ENCODE peak calls at places on chromosomes 16 and 17, in five cellular contexts. V, G, Y, T and E are unnamed samples.

GRCh38 chr17:19321481-19322128 is 40.9 kb downstream of the B9D1 start:
- DNase-seq in G (peak; percentile 28), Y (no peak), T (peak; percentile 17), V (no peak), E (no peak)

GRCh38 chr17:50662632-50663225 is 28.0 kb downstream of the ABCC3 start:
- DNase-seq in Y (no peak), V (no peak), G (no peak), T (no peak), E (no peak)

GRCh38 chr17:81523139-81524062 is 4.8 kb upstream of the FSCN2 start:
- DNase-seq in V (no peak), T (no peak), G (no peak), Y (no peak), E (no peak)

GRCh38 chr17:47615766-47616424 is 33.8 kb upstream of the KPNB1 start:
- DNase-seq in V (no peak), G (no peak), T (no peak), Y (no peak), E (no peak)

GRCh38 chr17:1035546-1036170 is 38.7 kb downstream of the TIMM22 start:
- DNase-seq in Y (no peak), G (no peak), T (no peak), V (no peak), E (no peak)

GRCh38 chr16:2764718-2765117 is 12.3 kb downstream of the SRRM2 start:
- DNase-seq in V (no peak), G (no peak), T (no peak), Y (no peak), E (no peak)

GRCh38 chr16:48865511-48865910 is 255.5 kb upstream of the N4BP1 start:
- DNase-seq in T (no peak), V (no peak), G (no peak), Y (no peak), E (no peak)

GRCh38 chr16:54177052-54177856 is 109.3 kb downstream of the IRX3 start:
- DNase-seq in G (no peak), T (no peak), V (no peak), Y (no peak), E (no peak)

GRCh38 chr16:79598341-79599181 is 2.0 kb downstream of the MAF start:
- DNase-seq in Y (peak; percentile 41), G (peak; percentile 70), T (peak; percentile 75), V (peak; percentile 58), E (no peak)

GRCh38 chr16:14559809-14560227 is 70.2 kb downstream of the PARN start:
- DNase-seq in V (no peak), Y (peak; percentile 50), G (peak; percentile 80), T (no peak), E (no peak)

GRCh38 chr16:54397190-54397835 is 110.7 kb upstream of the IRX3 start:
- DNase-seq in V (no peak), T (no peak), Y (no peak), G (no peak), E (no peak)

GRCh38 chr16:66365588-66365987 is 903 bp upstream of the CDH5 start:
- DNase-seq in Y (peak; percentile 26), G (no peak), T (peak; percentile 74), V (no peak), E (no peak)

DNA sequence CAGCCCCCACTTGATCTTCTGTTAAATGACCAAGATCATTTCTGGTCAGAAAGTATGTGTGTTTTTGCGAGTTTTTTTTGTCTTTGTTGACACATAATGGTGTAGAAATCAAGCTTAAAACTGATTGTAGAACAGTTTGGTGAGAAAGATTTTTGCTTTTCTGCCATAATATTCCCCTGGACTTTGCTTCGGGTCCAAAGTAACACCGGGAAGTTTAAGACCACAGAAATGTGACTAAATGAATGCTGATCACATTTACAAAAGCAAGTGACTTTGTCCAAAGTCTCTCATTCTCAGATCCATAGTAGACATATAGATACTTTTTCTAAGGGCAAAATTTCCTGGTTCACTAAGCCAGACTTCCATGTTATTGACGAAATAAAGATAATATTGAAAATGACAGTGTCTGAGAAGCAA is 2.6 kb downstream of the FAM20A start:
- DNase-seq in Y (no peak), V (no peak), G (no peak), T (no peak), E (no peak)
- H3K4me3 ChIP-seq in Y (no peak overlapping the region), V (peak overlapping the region; percentile 86), G (peak overlapping the region; percentile 89), T (no peak overlapping the region), E (no peak overlapping the region)

GRCh38 chr16:28573738-28574718 is 20.3 kb downstream of the SGF29 start:
- DNase-seq in V (no peak), Y (no peak), G (no peak), T (no peak), E (no peak)
- H3K27ac ChIP-seq in V (no peak overlapping the region), Y (no peak overlapping the region), G (no peak overlapping the region), T (no peak overlapping the region), E (no peak overlapping the region)

DNA sequence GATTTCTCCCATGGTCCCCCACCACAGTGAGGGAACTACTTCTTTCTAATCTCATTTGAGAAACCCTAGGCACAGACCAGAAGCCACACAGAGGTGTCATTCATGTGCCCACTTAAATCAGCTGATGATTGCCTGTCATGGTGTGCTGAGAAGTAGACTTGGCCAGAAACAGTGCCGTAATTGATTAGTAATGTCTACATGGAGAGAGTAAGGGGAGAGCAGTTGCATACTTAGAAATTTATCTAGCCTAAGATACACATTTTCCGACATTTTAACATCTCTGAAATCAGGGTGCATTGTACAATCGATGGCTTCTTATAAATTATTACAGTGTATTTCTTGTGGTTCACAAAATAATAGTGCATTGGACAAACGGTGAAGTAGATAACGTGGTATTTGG is 271.8 kb downstream of the IRF8 start:
- DNase-seq in T (no peak), G (no peak), Y (no peak), V (no peak), E (no peak)
- H3K4me1 ChIP-seq in T (no peaks in the 10 kb centered on the region), G (no peaks in the 10 kb centered on the region), Y (no peaks in the 10 kb centered on the region), V (no peaks in the 10 kb centered on the region), E (no peaks in the 10 kb centered on the region)

GRCh38 chr17:65537845-65538678 is 23.4 kb downstream of the AXIN2 start:
- DNase-seq in G (peak; percentile 49), V (no peak), T (no peak), Y (no peak), E (no peak)
- H3K4me3 ChIP-seq in G (no peak overlapping the region), V (no peak overlapping the region), T (no peak overlapping the region), Y (no peak overlapping the region), E (no peak overlapping the region)

GRCh38 chr17:9332164-9332527 is 243.5 kb downstream of the STX8 start:
- DNase-seq in Y (no peak), T (no peak), V (no peak), G (no peak), E (no peak)

GRCh38 chr17:9329251-9329921 is 246.2 kb downstream of the STX8 start:
- DNase-seq in G (no peak), T (no peak), Y (no peak), V (no peak), E (no peak)

GRCh38 chr17:9330903-9331272 is 244.7 kb downstream of the STX8 start:
- DNase-seq in Y (no peak), G (no peak), T (no peak), V (no peak), E (no peak)

GRCh38 chr17:9330140-9330902 is 245.3 kb downstream of the STX8 start:
- DNase-seq in V (no peak), Y (no peak), T (no peak), G (no peak), E (no peak)

DNA sequence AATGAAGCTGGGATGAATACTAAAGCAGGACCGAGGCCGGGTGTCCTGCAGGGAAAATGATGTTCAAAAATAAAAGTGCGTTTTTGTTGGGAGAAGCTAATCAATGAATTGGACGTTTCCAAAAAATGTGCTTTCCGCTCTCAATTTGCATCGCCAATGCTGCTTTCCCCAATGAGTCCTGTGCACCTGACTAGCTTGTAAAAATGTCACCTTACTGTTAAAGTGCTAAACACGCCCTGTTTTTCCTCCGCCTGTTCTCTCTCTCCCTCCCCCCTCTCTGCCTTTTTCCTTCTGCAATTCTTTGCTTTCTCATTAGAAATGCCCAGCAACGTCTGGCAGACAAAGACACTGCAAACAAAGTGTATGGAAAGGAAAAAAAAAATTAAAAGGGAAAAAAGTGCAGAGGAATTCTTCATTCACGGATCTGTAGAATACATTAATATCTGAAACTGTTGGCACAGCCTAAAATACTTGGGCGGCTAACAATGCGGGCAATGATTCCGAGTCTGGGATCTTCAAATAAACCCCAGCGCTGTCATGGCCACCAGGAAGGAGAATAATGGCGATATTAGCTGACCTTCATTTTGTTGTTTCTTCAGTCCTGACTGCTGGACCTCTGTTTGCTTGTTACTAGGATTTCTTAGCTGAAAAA is 244.0 kb downstream of the STX8 start:
- DNase-seq in T (no peak), V (no peak), Y (no peak), G (no peak), E (no peak)
- H3K27ac ChIP-seq in T (no peak overlapping the region), V (no peak overlapping the region), Y (no peak overlapping the region), G (no peak overlapping the region), E (no peak overlapping the region)

GRCh38 chr16:8776193-8776592 is 21.2 kb downstream of the TMEM186 start:
- DNase-seq in T (no peak), Y (peak; percentile 23), G (no peak), V (no peak), E (no peak)

GRCh38 chr16:8773537-8773936 is 23.9 kb downstream of the TMEM186 start:
- DNase-seq in V (no peak), Y (no peak), G (no peak), T (no peak), E (no peak)

GRCh38 chr16:8777217-8777616 is 20.2 kb downstream of the TMEM186 start:
- DNase-seq in Y (no peak), T (no peak), G (no peak), V (no peak), E (no peak)

GRCh38 chr16:8775359-8775758 is 22.1 kb downstream of the TMEM186 start:
- DNase-seq in G (no peak), T (no peak), Y (no peak), V (no peak), E (no peak)

GRCh38 chr16:8774208-8774607 is 23.2 kb downstream of the TMEM186 start:
- DNase-seq in V (no peak), G (no peak), Y (no peak), T (no peak), E (no peak)
- H3K4me1 ChIP-seq in V (no peaks in the 10 kb centered on the region), G (no peaks in the 10 kb centered on the region), Y (no peaks in the 10 kb centered on the region), T (no peaks in the 10 kb centered on the region), E (no peaks in the 10 kb centered on the region)

GRCh38 chr16:47045023-47045422 is 71.5 kb upstream of the DNAJA2 start:
- DNase-seq in Y (no peak), V (no peak), G (no peak), T (no peak), E (no peak)
- H3K4me3 ChIP-seq in Y (no peak overlapping the region), V (no peak overlapping the region), G (no peak overlapping the region), T (no peak overlapping the region), E (no peak overlapping the region)

GRCh38 chr16:77816293-77816692 is 27.9 kb downstream of the VAT1L start:
- DNase-seq in V (no peak), Y (no peak), T (no peak), G (peak; percentile 62), E (no peak)

GRCh38 chr16:77807071-77807470 is 18.7 kb downstream of the VAT1L start:
- DNase-seq in T (no peak), Y (no peak), G (no peak), V (no peak), E (no peak)

GRCh38 chr16:77812856-77813523 is 24.6 kb downstream of the VAT1L start:
- DNase-seq in V (no peak), Y (no peak), T (no peak), G (no peak), E (no peak)
- H3K27ac ChIP-seq in V (no peak overlapping the region), Y (no peak overlapping the region), T (no peak overlapping the region), G (no peak overlapping the region), E (no peak overlapping the region)